ENCODE peak calls at places on chromosome 2, in four cellular contexts. F, A, I and O are unnamed samples.

GRCh38 chr2:197269173-197269572 is 41.4 kb downstream of the ANKRD44 start:
- DNase-seq in A (no peak), F (no peak), I (no peak), O (peak; percentile 31)

GRCh38 chr2:179917272-179917671 is 55.9 kb upstream of the ZNF385B start:
- DNase-seq in A (no peak), I (no peak), F (no peak), O (no peak)

GRCh38 chr2:556494-556893 is 120.7 kb downstream of the TMEM18 start:
- DNase-seq in A (no peak), I (no peak), F (no peak), O (peak; percentile 86)

GRCh38 chr2:202432776-202433175 is 56.6 kb downstream of the BMPR2 start:
- DNase-seq in I (no peak), A (no peak), F (no peak), O (no peak)

GRCh38 chr2:69450735-69451416 is 13.6 kb upstream of the NFU1 start:
- DNase-seq in F (no peak), I (no peak), A (no peak), O (no peak)

GRCh38 chr2:192773044-192773443 is 578.3 kb upstream of the TMEFF2 start:
- DNase-seq in I (no peak), F (no peak), A (no peak), O (no peak)

GRCh38 chr2:128301501-128301966 is 17.1 kb downstream of the HS6ST1 start:
- DNase-seq in A (no peak), I (no peak), F (peak; percentile 84), O (no peak)

GRCh38 chr2:20568501-20569463 is 82.1 kb downstream of the HS1BP3 start:
- DNase-seq in A (no peak), F (no peak), I (no peak), O (no peak)

DNA sequence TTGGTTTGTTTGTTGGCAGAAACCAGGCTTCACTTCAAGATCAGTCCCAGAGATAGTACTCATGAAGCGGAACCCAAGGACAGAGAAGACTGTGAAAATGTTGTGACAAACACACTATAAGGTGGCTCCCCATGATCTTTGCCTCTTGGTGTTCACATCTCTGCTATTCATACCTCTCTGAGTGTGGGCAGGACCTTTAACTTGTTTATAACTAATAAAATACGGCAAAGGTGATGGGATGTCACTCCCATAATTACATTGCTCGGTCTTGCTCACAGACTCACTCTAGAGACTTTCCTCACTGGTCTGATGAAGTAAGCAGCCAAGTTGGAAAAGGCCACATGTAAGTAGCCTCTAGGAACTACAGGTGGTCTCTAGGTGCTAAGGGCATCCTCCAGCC is 30.6 kb upstream of the UGP2 start:
- DNase-seq in F (no peak), I (no peak), A (no peak), O (no peak)
- TF ChIP-seq POLR2A in F (no peak), I (no peak), A (no peak), O (no peak)

GRCh38 chr2:38277245-38278119 is 99.6 kb downstream of the ATL2 start:
- DNase-seq in F (no peak), I (no peak), A (no peak), O (no peak)
- TF ChIP-seq EP300 in F (no peak), I (no peak), A (no peak), O (no peak)

DNA sequence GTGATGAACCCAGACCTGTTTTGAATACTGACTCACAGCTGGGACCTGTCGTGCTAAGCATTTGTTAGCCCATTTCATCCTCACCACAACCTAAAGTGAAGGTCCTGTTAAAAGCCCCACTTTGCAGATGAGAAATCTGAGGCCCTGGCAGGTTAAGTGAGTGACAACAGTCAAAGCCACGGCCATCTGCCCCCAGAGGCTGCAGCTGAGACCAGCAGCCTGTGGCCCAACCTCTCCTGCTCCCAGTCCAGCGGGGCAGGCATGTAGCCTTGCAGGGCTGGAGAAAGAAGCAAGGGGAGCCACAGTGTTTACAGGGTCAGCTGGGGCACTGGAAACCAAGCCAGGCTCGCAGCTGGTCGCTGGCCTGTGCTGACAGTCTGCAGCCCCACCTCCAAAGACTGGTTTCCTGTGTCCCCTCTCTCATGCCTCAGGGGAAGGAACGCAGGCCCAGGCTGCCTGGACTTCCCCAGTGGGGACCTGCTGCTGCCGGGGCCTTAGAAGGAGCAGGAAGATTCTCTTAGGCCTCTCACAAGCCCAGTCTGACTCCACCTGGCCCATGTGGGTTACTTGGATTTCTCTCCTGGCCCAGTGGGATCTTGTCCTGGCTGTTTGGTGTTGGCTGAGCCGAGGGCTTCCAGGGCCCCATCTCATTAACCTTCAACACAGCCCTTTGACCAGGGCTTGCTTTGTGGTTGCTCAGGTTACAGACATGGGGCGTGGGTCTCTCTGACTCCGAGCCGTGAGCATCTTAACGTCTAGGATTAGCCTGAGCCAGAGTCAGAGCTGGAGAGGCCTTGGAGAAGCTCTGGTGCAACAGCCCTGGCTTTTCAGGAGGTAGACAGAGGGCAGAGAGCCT is 1.7 kb downstream of the INPP5D start:
- DNase-seq in I (peak; percentile 24), F (peak; percentile 80), A (no peak), O (no peak)
- TF ChIP-seq POLR2A in I (no peak), F (no peak), A (no peak), O (no peak)

GRCh38 chr2:16890081-16890480 is 224.4 kb upstream of the CYRIA start:
- DNase-seq in I (no peak), F (no peak), A (no peak), O (no peak)
- TF ChIP-seq EP300 in I (no peak), F (no peak), A (no peak), O (no peak)

GRCh38 chr2:226520723-226521122 is 278.9 kb downstream of the IRS1 start:
- DNase-seq in F (no peak), I (no peak), A (no peak), O (no peak)

GRCh38 chr2:226511327-226511726 is 288.3 kb downstream of the IRS1 start:
- DNase-seq in I (no peak), A (no peak), F (no peak), O (no peak)

GRCh38 chr2:226515344-226516055 is 284.1 kb downstream of the IRS1 start:
- DNase-seq in F (no peak), I (no peak), A (no peak), O (no peak)

GRCh38 chr2:226514895-226515294 is 284.7 kb downstream of the IRS1 start:
- DNase-seq in F (no peak), I (no peak), A (peak; percentile 16), O (no peak)
- TF ChIP-seq POLR2A in F (no peak), I (no peak), A (no peak), O (no peak)

GRCh38 chr2:39523308-39524044 is 86.4 kb upstream of the MAP4K3 start:
- DNase-seq in F (no peak), A (peak; percentile 71), I (no peak), O (no peak)
- TF ChIP-seq EP300 in F (no peak), A (no peak), I (no peak), O (no peak)

GRCh38 chr2:98468621-98469236 is 24.1 kb downstream of the INPP4A start:
- DNase-seq in A (no peak), I (no peak), F (peak; percentile 46), O (no peak)

GRCh38 chr2:98465456-98466201 is 21.0 kb downstream of the INPP4A start:
- DNase-seq in A (no peak), F (peak; percentile 81), I (peak; percentile 47), O (no peak)

GRCh38 chr2:98464772-98465310 is 20.2 kb downstream of the INPP4A start:
- DNase-seq in A (no peak), I (no peak), F (peak; percentile 61), O (no peak)

GRCh38 chr2:98467652-98468051 is 23.0 kb downstream of the INPP4A start:
- DNase-seq in I (no peak), A (no peak), F (no peak), O (no peak)

DNA sequence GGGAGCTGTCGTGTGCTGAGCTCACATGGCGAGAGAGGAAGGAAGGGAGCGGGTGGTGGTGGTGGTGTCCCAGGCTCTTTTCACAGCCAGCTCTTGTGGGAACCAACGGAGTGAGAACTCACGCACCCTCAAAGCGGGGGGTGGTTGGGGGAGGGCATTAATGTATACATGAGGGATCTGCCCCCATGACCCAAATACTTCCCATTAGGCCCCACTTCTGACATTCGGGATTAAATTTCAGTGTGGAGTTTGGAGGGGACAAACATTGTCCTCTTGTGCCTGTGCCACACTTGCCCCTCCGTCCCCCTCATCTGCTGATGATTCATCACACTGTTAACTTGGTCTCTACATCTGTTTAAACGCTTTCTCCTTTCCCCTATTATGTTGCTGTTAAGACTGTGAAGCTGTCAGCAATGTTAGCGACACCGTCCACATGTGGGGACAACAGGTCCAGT is 22.5 kb downstream of the INPP4A start:
- DNase-seq in A (no peak), I (no peak), F (peak; percentile 41), O (no peak)
- TF ChIP-seq POLR2A in A (no peak), I (no peak), F (no peak), O (no peak)

GRCh38 chr2:61144697-61145268 is 17.2 kb upstream of the C2orf74 start:
- DNase-seq in A (peak; percentile 99), F (peak; percentile 99), I (no peak), O (peak; percentile 97)
- TF ChIP-seq EP300 in A (no peak), F (no peak), I (no peak), O (no peak)

DNA sequence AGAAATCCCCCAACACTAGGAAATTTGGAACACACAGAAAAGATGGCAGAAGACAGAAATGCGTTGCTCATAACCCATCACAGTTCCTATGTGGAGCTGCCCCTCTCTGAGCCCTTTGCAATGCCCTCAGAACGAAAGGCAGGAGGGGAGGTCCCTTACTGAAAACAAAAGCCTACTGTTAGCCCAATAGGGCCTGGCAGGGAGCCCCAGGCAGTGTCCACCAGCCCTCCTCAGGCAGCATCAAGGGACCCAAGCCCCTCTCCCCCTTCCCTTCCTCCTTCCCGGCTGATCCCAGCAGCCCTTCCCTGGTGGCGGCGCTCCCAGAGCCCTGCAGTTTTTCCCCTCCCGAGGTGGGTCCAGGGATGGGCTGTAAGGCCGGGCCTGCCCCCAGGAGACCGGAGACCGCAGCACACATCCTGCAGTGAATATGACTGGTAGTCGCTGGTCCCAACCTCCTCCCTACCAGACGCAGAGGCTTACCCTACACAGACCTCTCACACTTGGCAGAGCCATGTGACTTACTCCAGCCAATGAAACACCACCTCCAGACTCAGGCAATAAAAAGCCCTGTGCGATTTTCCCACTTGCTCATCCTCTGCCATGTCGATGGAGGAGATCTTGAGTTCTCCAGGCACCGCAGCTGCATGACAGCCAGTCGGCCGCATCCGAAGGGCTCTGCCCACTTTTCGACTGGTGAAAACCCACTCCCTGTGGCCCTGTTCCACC is 19.4 kb upstream of the DUSP2 start:
- DNase-seq in F (peak; percentile 51), I (no peak), A (no peak), O (no peak)
- TF ChIP-seq POLR2A in F (no peak), I (no peak), A (no peak), O (no peak)